ENCODE peak calls at places on chromosomes 6 and 20, in seven cellular contexts. E, I, R, Y, B, C and V are unnamed samples.

GRCh38 chr6:116396451-116396850 is 25.7 kb downstream of the DSE start:
- DNase-seq in E (no peak), I (no peak), R (no peak), Y (no peak), B (no peak), C (no peak), V (no peak)

GRCh38 chr6:98833101-98834059 is 994 bp upstream of the POU3F2 start:
- DNase-seq in E (peak), I (no peak), R (peak), Y (no peak), B (peak), C (no peak), V (peak)

GRCh38 chr6:47780510-47781356 is 1.1 kb upstream of the OPN5 start:
- DNase-seq in E (peak), I (no peak), R (peak), Y (peak), B (peak), C (peak), V (peak)

GRCh38 chr6:108260126-108260808 is 573 bp downstream of the SNX3 start:
- DNase-seq in E (peak), I (no peak), R (peak), Y (no peak), B (peak), C (peak), V (peak)

GRCh38 chr6:41122373-41122772 is 31.8 kb downstream of the TREML1 start:
- DNase-seq in E (no peak), I (no peak), R (no peak), Y (no peak), B (no peak), C (no peak), V (no peak)

GRCh38 chr6:147407571-147407970 is 100.9 kb upstream of the SAMD5 start:
- DNase-seq in E (no peak), I (no peak), R (no peak), Y (no peak), B (no peak), C (no peak), V (no peak)

GRCh38 chr6:136579800-136580199 is 29.6 kb upstream of the MAP7 start:
- DNase-seq in E (no peak), I (no peak), R (peak), Y (no peak), B (no peak), C (no peak), V (no peak)

GRCh38 chr20:4244700-4245485 is 229.5 kb upstream of the RNF24 start:
- DNase-seq in E (peak), I (no peak), R (no peak), Y (no peak), B (no peak), C (no peak), V (no peak)